ENCODE peak calls at places on chromosomes 6 and 20, in six cellular contexts. M is hepatocyte, X is Calu3, T is cardiac muscle cell, P is progenitor cell of endocrine pancreas, K is NB4. Z is an unnamed sample.

GRCh38 chr20:44973053-44973452 is 6.7 kb downstream of the STK4 start:
- DNase-seq in K (no peak), T (no peak), M (no peak), X (no peak), P (no peak), Z (no peak)

GRCh38 chr6:93423542-93423941 is 4.2 kb upstream of the EPHA7 start:
- DNase-seq in T (peak; percentile 49), K (peak; percentile 69), X (peak; percentile 51), M (peak; percentile 73), P (peak; percentile 29), Z (no peak)

GRCh38 chr6:149457316-149457884 is 27.4 kb downstream of the ZC3H12D start:
- DNase-seq in M (no peak), P (no peak), X (no peak), T (peak; percentile 35), K (no peak), Z (no peak)

GRCh38 chr20:8019178-8019997 is at the start of gene TMX4:
- DNase-seq in M (peak; percentile 97), P (peak; percentile 95), X (peak; percentile 93), T (peak; percentile 99), K (peak; percentile 99), Z (peak; percentile 93)

GRCh38 chr20:33503564-33503963 is 13.7 kb downstream of the CBFA2T2 start:
- DNase-seq in P (no peak), X (no peak), K (no peak), M (no peak), T (no peak), Z (no peak)

GRCh38 chr6:135722679-135723078 is 128.8 kb upstream of the PDE7B start:
- DNase-seq in X (peak; percentile 47), T (peak; percentile 71), K (no peak), M (peak; percentile 68), P (no peak), Z (no peak)

GRCh38 chr20:33433465-33433864 is 10.1 kb downstream of the SNTA1 start:
- DNase-seq in T (no peak), X (no peak), K (no peak), M (no peak), P (no peak), Z (no peak)

GRCh38 chr20:6700563-6701328 is 66.7 kb upstream of the BMP2 start:
- DNase-seq in P (no peak), T (no peak), X (no peak), K (peak; percentile 93), M (no peak), Z (no peak)

GRCh38 chr6:107124934-107125348 is 9.6 kb upstream of the BEND3 start:
- DNase-seq in K (no peak), M (no peak), P (no peak), T (no peak), X (no peak), Z (no peak)

GRCh38 chr20:60700728-60701127 is 551.3 kb upstream of the CDH4 start:
- DNase-seq in K (no peak), M (no peak), T (no peak), P (no peak), X (no peak), Z (no peak)

GRCh38 chr20:38084425-38084951 is 50.9 kb downstream of the RPRD1B start:
- DNase-seq in P (no peak), X (no peak), M (peak; percentile 52), T (peak; percentile 89), K (no peak), Z (no peak)

GRCh38 chr6:95280690-95281273 is 296.6 kb upstream of the MANEA start:
- DNase-seq in X (peak; percentile 11), P (no peak), K (peak; percentile 5), M (peak; percentile 69), T (peak; percentile 62), Z (no peak)

GRCh38 chr6:35893246-35893645 is 27.7 kb downstream of the SRPK1 start:
- DNase-seq in X (no peak), M (no peak), P (no peak), K (peak; percentile 38), T (no peak), Z (no peak)

GRCh38 chr20:50308513-50309279 is 118.1 kb downstream of the CEBPB start:
- DNase-seq in T (peak; percentile 99), P (no peak), X (peak; percentile 80), K (peak; percentile 43), M (peak; percentile 91), Z (no peak)

GRCh38 chr6:169997187-169997929 is 245.9 kb downstream of the ERMARD start:
- DNase-seq in P (no peak), T (no peak), M (no peak), X (no peak), K (peak; percentile 81), Z (no peak)

GRCh38 chr6:100704941-100705340 is 176.2 kb downstream of the ASCC3 start:
- DNase-seq in T (peak; percentile 42), K (no peak), P (no peak), X (no peak), M (no peak), Z (no peak)

GRCh38 chr6:139448094-139448649 is 73.7 kb upstream of the CITED2 start:
- DNase-seq in T (no peak), K (no peak), P (no peak), M (no peak), X (no peak), Z (no peak)

GRCh38 chr20:14232650-14233049 is 104.8 kb downstream of the FLRT3 start:
- DNase-seq in K (no peak), X (no peak), T (no peak), M (no peak), P (no peak), Z (no peak)

GRCh38 chr6:22784611-22785010 is 215.2 kb downstream of the HDGFL1 start:
- DNase-seq in M (peak; percentile 17), K (no peak), X (no peak), P (no peak), T (peak; percentile 70), Z (no peak)

GRCh38 chr6:37479266-37479854 is 20.3 kb downstream of the CCDC167 start:
- DNase-seq in P (no peak), M (no peak), T (no peak), X (no peak), K (no peak), Z (no peak)

GRCh38 chr6:36327226-36328009 is 9.3 kb downstream of the BNIP5 start:
- DNase-seq in X (no peak), K (peak; percentile 35), T (no peak), P (no peak), M (no peak), Z (no peak)

DNA sequence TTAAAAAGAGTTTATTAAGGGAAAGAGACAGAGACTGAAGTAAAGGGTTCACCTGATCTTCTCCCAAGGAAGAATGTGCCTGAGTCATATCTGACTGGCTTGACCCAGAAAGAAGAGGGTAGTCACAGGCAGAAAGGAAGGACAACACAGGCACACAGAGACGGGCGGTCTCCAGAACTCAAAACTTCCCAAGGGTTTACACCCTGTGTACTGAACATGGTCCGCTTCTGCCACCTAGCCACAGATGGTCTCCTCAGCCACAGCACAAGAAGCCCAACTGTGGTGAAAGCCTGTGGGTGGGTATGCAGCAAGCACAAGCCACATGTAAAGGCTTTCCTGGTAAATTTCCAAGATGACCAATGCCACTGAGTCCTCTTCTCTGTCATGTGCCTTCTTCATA is 17.2 kb downstream of the UNC5CL start:
- DNase-seq in T (peak; percentile 40), P (no peak), K (peak; percentile 20), M (peak; percentile 51), X (peak; percentile 44), Z (no peak)
- TF ChIP-seq CTCF in T (peak; percentile 6), P (no peak), K (no peak), M (peak; percentile 39), X (no peak), Z (no peak)

DNA sequence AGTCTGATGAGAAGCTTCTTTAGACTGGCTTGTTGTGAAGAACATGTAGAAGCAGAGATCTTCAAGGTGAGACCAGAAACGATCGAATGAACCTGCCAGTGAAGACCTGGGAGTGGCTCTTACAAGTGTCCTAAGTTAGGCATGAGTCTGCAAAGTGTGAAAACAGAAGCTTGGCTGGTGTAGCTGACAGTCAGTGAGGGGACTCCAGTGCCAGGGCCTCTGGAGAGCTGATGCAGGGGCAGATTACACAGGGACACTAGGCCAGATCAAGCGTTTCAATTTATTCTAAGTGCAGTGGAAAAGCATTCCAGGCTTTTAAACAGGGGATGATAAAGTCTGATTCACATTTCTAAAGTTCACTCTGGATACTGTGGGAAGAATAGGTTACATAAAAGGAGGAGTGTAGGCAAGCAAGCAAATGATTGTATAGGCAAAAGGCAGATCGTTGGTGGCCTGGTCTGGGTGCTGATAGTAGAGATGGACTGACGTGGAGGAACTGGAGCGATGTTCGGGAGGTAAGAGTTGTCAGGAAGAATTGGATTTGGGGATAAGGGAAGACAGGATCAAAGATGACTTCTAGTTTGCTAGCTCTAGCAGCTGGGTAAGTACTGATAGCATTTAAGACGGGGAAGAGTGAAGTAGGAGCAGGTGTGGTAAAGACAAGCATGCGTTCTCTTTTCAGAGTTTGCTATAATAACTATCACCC is 133.5 kb downstream of the MAN1A1 start:
- DNase-seq in K (no peak), M (no peak), T (no peak), X (no peak), P (no peak), Z (no peak)
- TF ChIP-seq CTCF in K (no peak), M (no peak), T (no peak), X (no peak), P (no peak), Z (no peak)

GRCh38 chr20:53409177-53409576 is 184.5 kb downstream of the ZNF217 start:
- DNase-seq in X (no peak), T (no peak), M (no peak), P (no peak), K (no peak), Z (no peak)

GRCh38 chr20:53411129-53411528 is 182.5 kb downstream of the ZNF217 start:
- DNase-seq in P (no peak), M (no peak), T (no peak), X (no peak), K (no peak), Z (no peak)

GRCh38 chr20:53408728-53409157 is 184.9 kb downstream of the ZNF217 start:
- DNase-seq in K (peak; percentile 16), M (no peak), T (peak; percentile 25), P (no peak), X (no peak), Z (no peak)

GRCh38 chr20:53412600-53413187 is 180.9 kb downstream of the ZNF217 start:
- DNase-seq in P (no peak), K (no peak), M (no peak), X (no peak), T (no peak), Z (no peak)

GRCh38 chr20:53413188-53413631 is 180.4 kb downstream of the ZNF217 start:
- DNase-seq in K (no peak), P (peak; percentile 69), M (peak; percentile 79), T (no peak), X (peak; percentile 74), Z (peak; percentile 43)
- TF ChIP-seq CTCF in K (no peak), P (peak; percentile 76), M (peak; percentile 61), T (peak; percentile 15), X (peak; percentile 54), Z (no peak)

DNA sequence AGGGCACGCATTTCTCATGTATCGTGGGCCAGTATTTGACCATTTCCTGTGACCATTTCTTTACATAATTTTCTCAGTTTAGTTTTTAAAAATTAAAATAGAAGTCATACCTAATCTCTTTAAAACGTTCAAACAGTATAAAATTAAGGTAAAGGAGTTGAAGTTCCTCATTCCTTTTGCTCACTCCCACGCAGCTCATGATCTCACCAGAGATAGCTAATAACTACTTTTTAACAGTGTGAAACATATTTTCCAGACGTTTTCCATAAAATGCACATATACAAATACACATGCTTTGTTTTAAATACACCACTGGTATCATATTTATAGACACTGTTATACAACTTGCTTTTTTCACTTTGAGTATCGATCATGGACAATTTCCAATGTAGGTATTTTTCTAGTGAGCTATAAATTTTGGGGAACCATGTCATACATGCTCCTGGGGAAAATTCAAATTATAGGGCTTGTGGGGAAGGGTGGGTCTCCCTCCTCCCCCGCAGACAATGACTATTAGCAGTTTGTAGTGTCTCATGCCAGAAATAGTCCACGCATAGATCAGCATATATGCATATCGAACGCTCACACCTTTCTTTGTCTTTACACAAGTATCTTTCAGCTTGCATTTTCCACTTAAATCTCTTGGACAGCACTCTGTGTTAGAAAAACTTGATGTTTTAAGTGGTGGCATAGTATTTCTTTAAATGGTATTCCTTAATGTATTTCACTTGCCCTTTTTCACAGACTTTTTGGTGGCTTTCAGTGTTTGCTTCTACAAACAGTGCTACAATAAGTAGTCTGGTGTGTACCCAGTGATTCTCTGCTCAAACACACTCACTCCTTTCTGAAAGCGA is 145.5 kb upstream of the ZNF217 start:
- DNase-seq in M (peak; percentile 42), X (no peak), P (no peak), T (no peak), K (peak; percentile 79), Z (no peak)
- TF ChIP-seq CTCF in M (no peak), X (no peak), P (no peak), T (no peak), K (no peak), Z (no peak)